ENCODE peak calls at places on chromosomes 12 and 14, in seven cellular contexts. D, P, E, X, N, W and T are unnamed samples.

GRCh38 chr12:3187846-3188755 is 110.9 kb downstream of the TSPAN9 start:
- DNase-seq in P (no peak), D (no peak), X (no peak), N (no peak), W (no peak), E (no peak), T (no peak)

GRCh38 chr14:54567224-54567633 is 301 bp downstream of the SAMD4A start:
- DNase-seq in W (no peak), P (peak; percentile 66), D (peak; percentile 62), N (peak; percentile 33), X (peak; percentile 74), E (no peak), T (peak; percentile 74)

GRCh38 chr12:106342397-106343212 is 14.9 kb upstream of the POLR3B start:
- DNase-seq in D (no peak), N (no peak), W (peak; percentile 48), E (peak; percentile 75), X (no peak), P (peak; percentile 83), T (no peak)

GRCh38 chr12:52321433-52321832 is 235 bp upstream of the KRT83 start:
- DNase-seq in X (no peak), N (no peak), E (no peak), D (no peak), P (no peak), W (no peak), T (no peak)

GRCh38 chr14:68247867-68248266 is 428.3 kb downstream of the RAD51B start:
- DNase-seq in D (no peak), N (no peak), P (peak; percentile 71), E (peak; percentile 27), X (no peak), W (no peak), T (no peak)

GRCh38 chr12:50387487-50387886 is 8.9 kb downstream of the FAM186A start:
- DNase-seq in E (no peak), N (no peak), X (no peak), W (peak; percentile 5), P (no peak), D (peak; percentile 24), T (peak; percentile 43)

GRCh38 chr14:50257728-50258127 is 26.4 kb upstream of the SOS2 start:
- DNase-seq in X (no peak), P (no peak), W (no peak), N (no peak), E (no peak), D (no peak), T (no peak)

GRCh38 chr12:19967486-19967885 is 400.9 kb upstream of the PDE3A start:
- DNase-seq in N (no peak), X (peak; percentile 69), E (peak; percentile 96), P (peak; percentile 96), W (peak; percentile 72), D (no peak), T (no peak)

GRCh38 chr12:3493225-3494049 is 2.4 kb downstream of the PRMT8 start:
- DNase-seq in D (peak; percentile 54), N (no peak), P (no peak), E (no peak), X (no peak), W (no peak), T (no peak)

GRCh38 chr12:93819048-93819491 is 141.9 kb downstream of the CRADD start:
- DNase-seq in E (peak; percentile 88), N (no peak), D (no peak), X (no peak), W (no peak), P (peak; percentile 85), T (no peak)

GRCh38 chr14:101361451-101362433 is 199.6 kb upstream of the DIO3 start:
- DNase-seq in W (no peak), X (no peak), D (no peak), E (no peak), N (no peak), P (no peak), T (no peak)

GRCh38 chr12:32455607-32456063 is 56.3 kb downstream of the FGD4 start:
- DNase-seq in W (peak; percentile 85), D (no peak), X (peak; percentile 59), N (peak; percentile 32), E (peak; percentile 82), P (peak; percentile 77), T (no peak)

GRCh38 chr14:55160989-55161388 is 30.4 kb downstream of the DLGAP5 start:
- DNase-seq in E (peak; percentile 54), D (no peak), X (no peak), P (peak; percentile 40), N (no peak), W (peak; percentile 66), T (no peak)

GRCh38 chr12:113812431-113813228 is 153.5 kb downstream of the RBM19 start:
- DNase-seq in W (no peak), X (no peak), E (no peak), D (no peak), N (no peak), P (no peak), T (no peak)

GRCh38 chr12:25979059-25979458 is 20.6 kb downstream of the RASSF8 start:
- DNase-seq in X (peak; percentile 92), E (no peak), W (no peak), P (no peak), N (no peak), D (no peak), T (no peak)

GRCh38 chr14:76644875-76645518 is 116.3 kb upstream of the VASH1 start:
- DNase-seq in P (peak; percentile 12), N (peak; percentile 49), D (peak; percentile 71), X (peak; percentile 61), W (peak; percentile 32), E (peak; percentile 12), T (peak; percentile 17)

GRCh38 chr12:39062266-39062996 is 157.0 kb upstream of the CPNE8 start:
- DNase-seq in N (no peak), X (peak; percentile 69), D (peak; percentile 34), P (no peak), E (no peak), W (peak; percentile 96), T (no peak)

GRCh38 chr12:56128669-56129209 is 672 bp downstream of the ESYT1 start:
- DNase-seq in N (no peak), E (no peak), D (no peak), W (no peak), P (peak; percentile 55), X (no peak), T (no peak)

GRCh38 chr12:104576980-104577925 is 120.5 kb downstream of the CHST11 start:
- DNase-seq in X (no peak), D (no peak), W (no peak), P (peak; percentile 78), N (no peak), E (peak; percentile 79), T (no peak)

GRCh38 chr12:39619316-39619659 is 315 bp downstream of the ABCD2 start:
- DNase-seq in X (no peak), D (no peak), E (no peak), P (no peak), W (no peak), N (no peak), T (no peak)

GRCh38 chr14:74655597-74656389 is 43.8 kb upstream of the LTBP2 start:
- DNase-seq in E (peak; percentile 61), X (no peak), D (no peak), W (peak; percentile 69), P (peak; percentile 78), N (no peak), T (no peak)

GRCh38 chr14:88129306-88130056 is 124.5 kb downstream of the GPR65 start:
- DNase-seq in E (peak; percentile 23), X (peak; percentile 44), W (peak; percentile 68), D (no peak), P (peak; percentile 38), N (no peak), T (no peak)
- H2BK5ac ChIP-seq in E (no peak overlapping the region), X (no peak overlapping the region), W (peak overlapping the region; percentile 99), D (no peak overlapping the region), P (no peak overlapping the region), N (no peak overlapping the region), T (no peak overlapping the region)

GRCh38 chr12:120126635-120127005 is 10.1 kb upstream of the RAB35 start:
- DNase-seq in X (no peak), D (no peak), W (peak; percentile 30), E (peak; percentile 42), P (no peak), N (no peak), T (no peak)

GRCh38 chr12:120125792-120126634 is 9.5 kb upstream of the RAB35 start:
- DNase-seq in X (peak; percentile 42), P (peak; percentile 29), W (peak; percentile 31), E (peak; percentile 35), N (no peak), D (no peak), T (no peak)

GRCh38 chr12:120121343-120121742 is 4.8 kb upstream of the RAB35 start:
- DNase-seq in W (no peak), D (no peak), P (no peak), X (no peak), E (no peak), N (no peak), T (no peak)

GRCh38 chr12:120121766-120122293 is 5.3 kb upstream of the RAB35 start:
- DNase-seq in D (no peak), E (peak; percentile 13), N (no peak), P (peak; percentile 26), W (no peak), X (no peak), T (no peak)

DNA sequence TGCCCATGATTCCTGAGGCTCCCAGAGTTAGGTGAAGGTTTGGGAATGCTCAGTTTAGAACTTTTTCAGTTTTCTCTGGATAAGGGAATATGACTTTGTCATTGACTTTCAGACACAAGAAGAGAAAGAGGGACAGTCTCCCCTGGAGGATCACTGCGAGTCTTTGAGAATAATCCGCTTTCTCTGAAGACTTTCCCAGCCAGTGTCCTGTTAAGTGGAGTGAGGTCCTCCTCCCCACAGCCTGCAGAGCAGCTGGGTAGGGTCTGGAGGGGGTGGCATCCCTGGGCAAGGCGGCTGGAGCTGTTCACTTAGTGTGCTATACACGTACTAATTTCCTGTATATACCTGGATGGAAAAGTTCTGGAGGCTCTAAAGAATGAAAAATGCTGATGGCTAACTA is 8.5 kb upstream of the RAB35 start:
- DNase-seq in D (no peak), X (no peak), E (no peak), W (peak; percentile 6), N (no peak), P (no peak), T (no peak)
- H2BK5ac ChIP-seq in D (no peak overlapping the region), X (no peak overlapping the region), E (no peak overlapping the region), W (no peak overlapping the region), N (no peak overlapping the region), P (no peak overlapping the region), T (no peak overlapping the region)

GRCh38 chr12:90321369-90321768 is 612.7 kb upstream of the ATP2B1 start:
- DNase-seq in D (no peak), W (no peak), E (no peak), P (no peak), N (no peak), X (no peak), T (no peak)
- H2BK5ac ChIP-seq in D (no peak overlapping the region), W (no peak overlapping the region), E (no peak overlapping the region), P (no peak overlapping the region), N (no peak overlapping the region), X (no peak overlapping the region), T (no peak overlapping the region)

GRCh38 chr14:36829547-36829946 is 167.9 kb downstream of the PAX9 start:
- DNase-seq in N (no peak), D (no peak), E (no peak), X (no peak), P (no peak), W (no peak), T (no peak)

GRCh38 chr14:36835145-36835544 is 173.5 kb downstream of the PAX9 start:
- DNase-seq in P (no peak), W (no peak), N (no peak), X (peak; percentile 67), D (no peak), E (no peak), T (no peak)

DNA sequence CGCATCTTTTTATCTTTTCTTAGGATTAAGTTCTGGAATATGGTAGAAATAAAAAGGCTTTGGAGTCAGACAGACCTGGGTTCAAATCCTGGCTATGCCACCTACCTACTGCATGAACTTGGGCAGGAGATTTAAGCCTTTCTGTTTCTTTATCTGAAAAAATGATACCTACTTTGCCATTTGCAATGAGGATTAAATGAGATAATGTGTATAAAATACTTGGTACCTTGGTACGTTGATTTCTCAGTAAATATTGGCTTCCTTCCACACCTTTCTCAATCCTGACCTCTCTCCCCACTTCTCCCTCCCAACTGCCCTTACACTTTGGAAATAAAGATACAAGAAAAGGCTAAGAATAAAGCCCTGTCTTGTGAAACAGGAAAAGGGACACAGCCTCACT is 172.6 kb downstream of the PAX9 start:
- DNase-seq in X (no peak), D (no peak), W (no peak), N (no peak), E (no peak), P (no peak), T (no peak)
- H2BK5ac ChIP-seq in X (no peak overlapping the region), D (no peak overlapping the region), W (no peak overlapping the region), N (no peak overlapping the region), E (no peak overlapping the region), P (no peak overlapping the region), T (no peak overlapping the region)